ENCODE peak calls at places on chromosomes 4 and X, in ten cellular contexts. One of them, this sample, is unnamed.

GRCh38 chrX:47629419-47630210 is at the start of gene CFP:
- DNase-seq in amniotic epithelial cell: no peak
- DNase-seq in NCI-H1092: no peak
- DNase-seq in Peyer's patch: no peak
- DNase-seq in cardiac fibroblast: no peak
- DNase-seq in upper lobe of right lung: no peak
- DNase-seq in stimulated activated CD8-positive, alpha-beta memory T cell treated with anti-CD3 and anti-CD28 coated beads, Interleukin-2, amount 100 ng/mL, for 48 hours: no peak
- DNase-seq in AG20443: no peak
- DNase-seq in non-pigmented ciliary epithelial cell: no peak
- DNase-seq in pancreas: no peak
- DNase-seq in this sample: no peak

GRCh38 chrX:153827903-153828302 is 2.4 kb downstream of the PDZD4 start:
- DNase-seq in amniotic epithelial cell: no peak
- DNase-seq in NCI-H1092: no peak
- DNase-seq in Peyer's patch: no peak
- DNase-seq in cardiac fibroblast: no peak
- DNase-seq in upper lobe of right lung: no peak
- DNase-seq in stimulated activated CD8-positive, alpha-beta memory T cell treated with anti-CD3 and anti-CD28 coated beads, Interleukin-2, amount 100 ng/mL, for 48 hours: no peak
- DNase-seq in AG20443: peak
- DNase-seq in non-pigmented ciliary epithelial cell: no peak
- DNase-seq in pancreas: no peak
- DNase-seq in this sample: no peak

GRCh38 chr4:5974321-5974720 is 43.9 kb downstream of the C4orf50 start:
- DNase-seq in amniotic epithelial cell: no peak
- DNase-seq in NCI-H1092: no peak
- DNase-seq in Peyer's patch: no peak
- DNase-seq in cardiac fibroblast: no peak
- DNase-seq in upper lobe of right lung: peak
- DNase-seq in stimulated activated CD8-positive, alpha-beta memory T cell treated with anti-CD3 and anti-CD28 coated beads, Interleukin-2, amount 100 ng/mL, for 48 hours: no peak
- DNase-seq in AG20443: no peak
- DNase-seq in non-pigmented ciliary epithelial cell: no peak
- DNase-seq in pancreas: no peak
- DNase-seq in this sample: no peak

GRCh38 chr4:217891-218290 is 87.4 kb downstream of the ZNF732 start:
- DNase-seq in amniotic epithelial cell: no peak
- DNase-seq in NCI-H1092: no peak
- DNase-seq in Peyer's patch: no peak
- DNase-seq in cardiac fibroblast: no peak
- DNase-seq in upper lobe of right lung: no peak
- DNase-seq in stimulated activated CD8-positive, alpha-beta memory T cell treated with anti-CD3 and anti-CD28 coated beads, Interleukin-2, amount 100 ng/mL, for 48 hours: no peak
- DNase-seq in AG20443: no peak
- DNase-seq in non-pigmented ciliary epithelial cell: no peak
- DNase-seq in pancreas: no peak
- DNase-seq in this sample: no peak

GRCh38 chr4:10577018-10577417 is 107.5 kb downstream of the CLNK start:
- DNase-seq in amniotic epithelial cell: no peak
- DNase-seq in NCI-H1092: no peak
- DNase-seq in Peyer's patch: peak
- DNase-seq in cardiac fibroblast: no peak
- DNase-seq in upper lobe of right lung: no peak
- DNase-seq in stimulated activated CD8-positive, alpha-beta memory T cell treated with anti-CD3 and anti-CD28 coated beads, Interleukin-2, amount 100 ng/mL, for 48 hours: no peak
- DNase-seq in AG20443: no peak
- DNase-seq in non-pigmented ciliary epithelial cell: no peak
- DNase-seq in pancreas: no peak
- DNase-seq in this sample: no peak

GRCh38 chrX:11728556-11728955 is 29.5 kb upstream of the MSL3 start:
- DNase-seq in amniotic epithelial cell: no peak
- DNase-seq in NCI-H1092: no peak
- DNase-seq in Peyer's patch: no peak
- DNase-seq in cardiac fibroblast: no peak
- DNase-seq in upper lobe of right lung: no peak
- DNase-seq in stimulated activated CD8-positive, alpha-beta memory T cell treated with anti-CD3 and anti-CD28 coated beads, Interleukin-2, amount 100 ng/mL, for 48 hours: no peak
- DNase-seq in AG20443: no peak
- DNase-seq in non-pigmented ciliary epithelial cell: no peak
- DNase-seq in pancreas: no peak
- DNase-seq in this sample: no peak

GRCh38 chrX:56764153-56764974 is 35.3 kb downstream of the NBDY start:
- DNase-seq in amniotic epithelial cell: peak
- DNase-seq in NCI-H1092: no peak
- DNase-seq in Peyer's patch: peak
- DNase-seq in cardiac fibroblast: peak
- DNase-seq in upper lobe of right lung: no peak
- DNase-seq in stimulated activated CD8-positive, alpha-beta memory T cell treated with anti-CD3 and anti-CD28 coated beads, Interleukin-2, amount 100 ng/mL, for 48 hours: no peak
- DNase-seq in AG20443: peak
- DNase-seq in non-pigmented ciliary epithelial cell: no peak
- DNase-seq in pancreas: peak
- DNase-seq in this sample: peak

GRCh38 chrX:124395145-124395858 is 48.9 kb downstream of the SH2D1A start:
- DNase-seq in amniotic epithelial cell: no peak
- DNase-seq in NCI-H1092: no peak
- DNase-seq in Peyer's patch: no peak
- DNase-seq in cardiac fibroblast: no peak
- DNase-seq in upper lobe of right lung: no peak
- DNase-seq in stimulated activated CD8-positive, alpha-beta memory T cell treated with anti-CD3 and anti-CD28 coated beads, Interleukin-2, amount 100 ng/mL, for 48 hours: no peak
- DNase-seq in AG20443: no peak
- DNase-seq in non-pigmented ciliary epithelial cell: no peak
- DNase-seq in pancreas: no peak
- DNase-seq in this sample: no peak

GRCh38 chrX:110383414-110383813 is 24.8 kb downstream of the RTL9 start:
- DNase-seq in amniotic epithelial cell: peak
- DNase-seq in NCI-H1092: no peak
- DNase-seq in Peyer's patch: no peak
- DNase-seq in cardiac fibroblast: peak
- DNase-seq in upper lobe of right lung: no peak
- DNase-seq in stimulated activated CD8-positive, alpha-beta memory T cell treated with anti-CD3 and anti-CD28 coated beads, Interleukin-2, amount 100 ng/mL, for 48 hours: no peak
- DNase-seq in AG20443: peak
- DNase-seq in non-pigmented ciliary epithelial cell: peak
- DNase-seq in pancreas: no peak
- DNase-seq in this sample: peak

GRCh38 chr4:21476753-21477152 is 471.8 kb downstream of the KCNIP4 start:
- DNase-seq in amniotic epithelial cell: peak
- DNase-seq in NCI-H1092: no peak
- DNase-seq in Peyer's patch: no peak
- DNase-seq in cardiac fibroblast: peak
- DNase-seq in upper lobe of right lung: no peak
- DNase-seq in stimulated activated CD8-positive, alpha-beta memory T cell treated with anti-CD3 and anti-CD28 coated beads, Interleukin-2, amount 100 ng/mL, for 48 hours: no peak
- DNase-seq in AG20443: no peak
- DNase-seq in non-pigmented ciliary epithelial cell: no peak
- DNase-seq in pancreas: no peak
- DNase-seq in this sample: no peak

GRCh38 chrX:153968754-153969124 is 2.9 kb downstream of the HCFC1 start:
- DNase-seq in amniotic epithelial cell: no peak
- DNase-seq in NCI-H1092: no peak
- DNase-seq in Peyer's patch: peak
- DNase-seq in cardiac fibroblast: no peak
- DNase-seq in upper lobe of right lung: no peak
- DNase-seq in stimulated activated CD8-positive, alpha-beta memory T cell treated with anti-CD3 and anti-CD28 coated beads, Interleukin-2, amount 100 ng/mL, for 48 hours: no peak
- DNase-seq in AG20443: no peak
- DNase-seq in non-pigmented ciliary epithelial cell: no peak
- DNase-seq in pancreas: no peak
- DNase-seq in this sample: no peak

GRCh38 chr4:71456841-71457240 is 118.0 kb downstream of the SLC4A4 start:
- DNase-seq in amniotic epithelial cell: peak
- DNase-seq in NCI-H1092: no peak
- DNase-seq in Peyer's patch: no peak
- DNase-seq in cardiac fibroblast: peak
- DNase-seq in upper lobe of right lung: no peak
- DNase-seq in stimulated activated CD8-positive, alpha-beta memory T cell treated with anti-CD3 and anti-CD28 coated beads, Interleukin-2, amount 100 ng/mL, for 48 hours: no peak
- DNase-seq in AG20443: peak
- DNase-seq in non-pigmented ciliary epithelial cell: peak
- DNase-seq in pancreas: no peak
- DNase-seq in this sample: peak

GRCh38 chr4:159069922-159070321 is 33.0 kb upstream of the RAPGEF2 start:
- DNase-seq in amniotic epithelial cell: no peak
- DNase-seq in NCI-H1092: no peak
- DNase-seq in Peyer's patch: no peak
- DNase-seq in cardiac fibroblast: peak
- DNase-seq in upper lobe of right lung: no peak
- DNase-seq in stimulated activated CD8-positive, alpha-beta memory T cell treated with anti-CD3 and anti-CD28 coated beads, Interleukin-2, amount 100 ng/mL, for 48 hours: no peak
- DNase-seq in AG20443: peak
- DNase-seq in non-pigmented ciliary epithelial cell: peak
- DNase-seq in pancreas: no peak
- DNase-seq in this sample: peak